ENCODE peak calls at places on chromosome 2, in six cellular contexts. J is A549, B is iris pigment epithelial cell, E is T-helper 17 cell, A is head of caudate nucleus, O is HT1080. U is an unnamed sample.
A peak's percentile ranks its signal among the peaks of the same experiment; 100 is the strongest.

GRCh38 chr2:234592541-234592940 is 95.7 kb upstream of the ARL4C start:
- DNase-seq in B (no peak), A (no peak), E (no peak), J (no peak), O (no peak), U (no peak)

GRCh38 chr2:1817256-1818127 is 73.2 kb upstream of the PXDN start:
- DNase-seq in J (peak; percentile 85), B (peak; percentile 68), E (peak; percentile 36), O (peak; percentile 70), A (peak; percentile 81), U (peak; percentile 98)

GRCh38 chr2:196066794-196067382 is 1.7 kb downstream of the DNAH7 start:
- DNase-seq in J (peak; percentile 40), B (peak; percentile 28), A (no peak), E (no peak), O (peak; percentile 38), U (peak; percentile 52)

GRCh38 chr2:227374158-227374557 is 4.9 kb downstream of the TM4SF20 start:
- DNase-seq in E (no peak), B (peak; percentile 89), A (no peak), O (peak; percentile 78), J (no peak), U (peak; percentile 32)

GRCh38 chr2:77185052-77185451 is 337.1 kb downstream of the LRRTM4 start:
- DNase-seq in B (no peak), J (no peak), O (no peak), E (no peak), A (no peak), U (no peak)

GRCh38 chr2:118847447-118848172 is at the start of gene EN1:
- DNase-seq in B (peak; percentile 26), O (no peak), E (no peak), J (no peak), A (no peak), U (peak; percentile 96)

GRCh38 chr2:207156451-207157161 is 9.1 kb downstream of the KLF7 start:
- DNase-seq in J (no peak), E (no peak), B (peak; percentile 28), A (no peak), O (peak; percentile 21), U (no peak)

GRCh38 chr2:190781604-190782198 is 98.9 kb upstream of the GLS start:
- DNase-seq in O (peak; percentile 43), E (no peak), A (peak; percentile 55), B (peak; percentile 66), J (peak; percentile 65), U (peak; percentile 85)

GRCh38 chr2:133674433-133675331 is 106.4 kb upstream of the NCKAP5 start:
- DNase-seq in E (no peak), J (no peak), O (no peak), B (peak; percentile 90), A (peak; percentile 82), U (peak; percentile 78)

GRCh38 chr2:27551514-27551913 is 31.3 kb upstream of the ZNF512 start:
- DNase-seq in O (no peak), E (no peak), B (no peak), J (no peak), A (no peak), U (no peak)

GRCh38 chr2:219344756-219345458 is 12.4 kb upstream of the RESP18 start:
- DNase-seq in J (no peak), A (peak; percentile 62), E (no peak), B (peak; percentile 43), O (no peak), U (no peak)

GRCh38 chr2:84906108-84906899 is 848 bp downstream of the TMSB10 start:
- DNase-seq in J (no peak), E (peak; percentile 36), O (no peak), B (no peak), A (peak; percentile 70), U (peak; percentile 31)

GRCh38 chr2:24710806-24711205 is 82.4 kb downstream of the PTRHD1 start:
- DNase-seq in E (no peak), O (no peak), J (no peak), A (no peak), B (no peak), U (no peak)

GRCh38 chr2:199458806-199459285 is 1.1 kb upstream of the SATB2 start:
- DNase-seq in E (no peak), J (no peak), B (peak; percentile 54), O (no peak), A (no peak), U (no peak)

GRCh38 chr2:3806730-3807129 is 103.4 kb downstream of the DCDC2C start:
- DNase-seq in O (no peak), B (no peak), E (no peak), A (no peak), J (no peak), U (no peak)

GRCh38 chr2:141900826-141901225 is 230.0 kb downstream of the LRP1B start:
- DNase-seq in O (no peak), E (no peak), A (no peak), B (no peak), J (no peak), U (no peak)

GRCh38 chr2:9232886-9233285 is 26.3 kb downstream of the ASAP2 start:
- DNase-seq in E (no peak), A (no peak), B (no peak), O (no peak), J (no peak), U (no peak)

GRCh38 chr2:85017436-85018048 is 46.6 kb downstream of the KCMF1 start:
- DNase-seq in J (no peak), B (peak; percentile 44), E (no peak), A (no peak), O (no peak), U (peak; percentile 18)

U was measured in GM03348.